ENCODE peak calls at places on chromosomes 4 and X, in five cellular contexts. L, C, R, D and S are unnamed samples.
A peak's percentile ranks its signal among the peaks of the same experiment; 100 is the strongest.

GRCh38 chrX:149469406-149469805 is 35.7 kb downstream of the IDS start:
- DNase-seq in R (no peak), C (no peak), L (no peak), D (no peak), S (no peak)

GRCh38 chr4:88098993-88099752 is 59.3 kb downstream of the ABCG2 start:
- DNase-seq in L (no peak), D (no peak), R (no peak), C (no peak), S (no peak)

GRCh38 chr4:179872751-179873150 is 2370.5 kb upstream of the TENM3 start:
- DNase-seq in R (no peak), C (no peak), L (no peak), D (no peak), S (no peak)

GRCh38 chr4:180103794-180104193 is 2139.4 kb upstream of the TENM3 start:
- DNase-seq in R (no peak), L (no peak), C (no peak), D (no peak), S (no peak)

GRCh38 chr4:2333356-2333841 is 71.5 kb upstream of the MXD4 start:
- DNase-seq in C (no peak), D (no peak), R (no peak), L (peak; percentile 84), S (no peak)

GRCh38 chr4:82784615-82785247 is 13.9 kb downstream of the SCD5 start:
- DNase-seq in R (peak; percentile 31), L (no peak), D (no peak), C (no peak), S (no peak)

GRCh38 chr4:78558421-78558820 is 6.9 kb downstream of the ANXA3 start:
- DNase-seq in R (no peak), C (no peak), D (no peak), L (no peak), S (no peak)

GRCh38 chr4:151681085-151681484 is 79.7 kb downstream of the GATB start:
- DNase-seq in L (no peak), D (no peak), C (no peak), R (peak; percentile 30), S (no peak)

GRCh38 chr4:102217775-102218174 is 127.5 kb downstream of the SLC39A8 start:
- DNase-seq in D (no peak), L (no peak), C (no peak), R (no peak), S (no peak)

GRCh38 chr4:85482000-85482738 is 7.2 kb downstream of the ARHGAP24 start:
- DNase-seq in D (no peak), L (no peak), R (no peak), C (no peak), S (no peak)

GRCh38 chr4:3271131-3271530 is 21.7 kb upstream of the RGS12 start:
- DNase-seq in L (no peak), D (no peak), R (no peak), C (no peak), S (no peak)

GRCh38 chrX:14015294-14015693 is 14.4 kb downstream of the GEMIN8 start:
- DNase-seq in L (no peak), C (no peak), D (no peak), R (no peak), S (no peak)

GRCh38 chr4:4554234-4554633 is 12.4 kb upstream of the STX18 start:
- DNase-seq in C (no peak), L (no peak), R (no peak), D (no peak), S (no peak)

GRCh38 chrX:3599787-3600465 is 113.5 kb downstream of the PRKX start:
- DNase-seq in L (no peak), R (no peak), D (no peak), C (no peak), S (no peak)

GRCh38 chr4:153166971-153167501 is 37.2 kb upstream of the TRIM2 start:
- DNase-seq in D (no peak), R (no peak), L (no peak), C (no peak), S (no peak)

GRCh38 chr4:37555324-37555723 is 130.9 kb downstream of the RELL1 start:
- DNase-seq in L (no peak), C (no peak), R (no peak), D (no peak), S (no peak)

GRCh38 chrX:115949900-115950822 is 220.4 kb upstream of the AGTR2 start:
- DNase-seq in L (no peak), D (no peak), R (no peak), C (no peak), S (no peak)

GRCh38 chr4:8664031-8664805 is 71.7 kb downstream of the CPZ start:
- DNase-seq in D (no peak), L (no peak), C (no peak), R (no peak), S (no peak)

GRCh38 chr4:176340871-176341685 is 21.3 kb downstream of the SPCS3 start:
- DNase-seq in R (peak; percentile 67), D (peak; percentile 28), C (no peak), L (no peak), S (no peak)

DNA sequence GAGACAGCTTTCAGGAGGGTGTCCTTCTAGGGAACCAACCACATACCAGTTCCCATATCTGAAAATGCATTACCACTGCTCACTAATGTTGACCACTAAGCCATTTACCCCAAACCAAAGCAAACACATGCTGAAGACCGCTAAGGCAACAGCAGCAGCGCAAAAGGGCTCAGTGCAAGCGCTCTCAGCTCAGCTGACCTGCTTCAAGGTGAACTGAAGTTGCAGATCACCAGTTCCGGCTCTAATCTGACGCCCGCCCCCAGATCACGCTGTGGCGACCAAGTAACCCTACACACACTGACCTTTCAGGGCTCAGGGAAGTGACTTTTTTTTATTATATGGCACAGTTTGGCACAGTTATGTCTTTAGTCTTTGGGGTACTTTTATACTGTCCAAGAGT is 5.8 kb downstream of the MECP2 start:
- DNase-seq in R (no peak), L (no peak), D (no peak), C (no peak), S (no peak)
- H3K4me1 ChIP-seq in R (peaks cover 11% of the 10 kb centered on the region), L (no peaks in the 10 kb centered on the region), D (peaks cover 33% of the 10 kb centered on the region), C (peaks cover 30% of the 10 kb centered on the region), S (peaks cover 21% of the 10 kb centered on the region)

GRCh38 chrX:9352683-9353430 is 112.0 kb upstream of the TBL1X start:
- DNase-seq in C (peak; percentile 38), R (peak; percentile 53), D (peak; percentile 36), L (no peak), S (no peak)
- H3K4me3 ChIP-seq in C (no peak overlapping the region), R (peak overlapping the region; percentile 51), D (peak overlapping the region; percentile 24), L (no peak overlapping the region), S (peak overlapping the region; percentile 33)

DNA sequence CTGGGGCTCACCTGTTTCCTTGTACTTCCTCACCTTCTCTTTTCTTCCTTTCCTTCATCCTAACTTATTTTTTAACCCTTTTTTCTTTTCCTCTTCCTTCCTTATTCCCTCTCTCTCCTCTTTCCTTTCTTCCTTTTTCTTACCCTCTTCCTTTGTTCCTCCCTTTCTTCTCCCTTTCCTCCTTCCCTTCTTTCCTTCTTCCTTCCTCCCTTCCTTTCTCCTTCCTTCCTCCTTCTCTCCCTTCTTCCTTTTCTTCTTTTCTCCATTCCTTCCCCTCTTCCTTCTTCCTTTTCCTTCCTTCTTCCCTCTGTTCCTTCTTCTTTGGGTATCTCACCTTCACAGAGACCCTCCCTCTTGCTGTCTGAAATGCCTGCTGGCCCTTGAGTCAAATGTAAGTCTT is 22.1 kb upstream of the CBR4 start:
- DNase-seq in D (no peak), C (no peak), L (no peak), R (no peak), S (no peak)
- H3K27ac ChIP-seq in D (no peak overlapping the region), C (no peak overlapping the region), L (no peak overlapping the region), R (no peak overlapping the region), S (no peak overlapping the region)

GRCh38 chr4:137543198-137543597 is 10.9 kb upstream of the PCDH18 start:
- DNase-seq in L (no peak), R (no peak), C (no peak), D (no peak), S (no peak)
- H3K4me1 ChIP-seq in L (no peaks in the 10 kb centered on the region), R (no peaks in the 10 kb centered on the region), C (no peaks in the 10 kb centered on the region), D (no peaks in the 10 kb centered on the region), S (peaks cover 4% of the 10 kb centered on the region)